ENCODE peak calls at places on chromosomes 2 and 18, in six cellular contexts. One of them, this sample, is unnamed.

GRCh38 chr2:9797681-9798556 is 45.4 kb upstream of the TAF1B start:
- DNase-seq in PC-3: peak
- DNase-seq in brain microvascular endothelial cell: no peak
- DNase-seq in OCI-LY7: no peak
- DNase-seq in colonic mucosa: peak
- DNase-seq in AG10803: no peak
- DNase-seq in this sample: no peak

GRCh38 chr2:64586883-64587481 is 62.9 kb downstream of the AFTPH start:
- DNase-seq in OCI-LY7: peak
- DNase-seq in colonic mucosa: no peak
- DNase-seq in PC-3: peak
- DNase-seq in brain microvascular endothelial cell: peak
- DNase-seq in AG10803: peak
- DNase-seq in this sample: peak

GRCh38 chr2:235255716-235256115 is 238.1 kb upstream of the AGAP1 start:
- DNase-seq in brain microvascular endothelial cell: no peak
- DNase-seq in OCI-LY7: no peak
- DNase-seq in AG10803: peak
- DNase-seq in colonic mucosa: no peak
- DNase-seq in PC-3: no peak
- DNase-seq in this sample: no peak

GRCh38 chr2:207950761-207951114 is 74.6 kb downstream of the PLEKHM3 start:
- DNase-seq in PC-3: no peak
- DNase-seq in OCI-LY7: no peak
- DNase-seq in brain microvascular endothelial cell: no peak
- DNase-seq in colonic mucosa: no peak
- DNase-seq in AG10803: no peak
- DNase-seq in this sample: no peak

GRCh38 chr2:129237966-129238725 is 741.3 kb upstream of the RAB6C start:
- DNase-seq in OCI-LY7: no peak
- DNase-seq in PC-3: no peak
- DNase-seq in AG10803: peak
- DNase-seq in colonic mucosa: no peak
- DNase-seq in brain microvascular endothelial cell: no peak
- DNase-seq in this sample: peak

GRCh38 chr2:48471048-48471474 is 58.9 kb upstream of the STON1 start:
- DNase-seq in colonic mucosa: no peak
- DNase-seq in brain microvascular endothelial cell: peak
- DNase-seq in OCI-LY7: no peak
- DNase-seq in AG10803: peak
- DNase-seq in PC-3: peak
- DNase-seq in this sample: peak

GRCh38 chr2:199458806-199459285 is 1.1 kb upstream of the SATB2 start:
- DNase-seq in AG10803: no peak
- DNase-seq in brain microvascular endothelial cell: no peak
- DNase-seq in colonic mucosa: no peak
- DNase-seq in OCI-LY7: peak
- DNase-seq in PC-3: peak
- DNase-seq in this sample: peak

GRCh38 chr18:11857177-11857887 is 6.1 kb downstream of the CHMP1B start:
- DNase-seq in colonic mucosa: peak
- DNase-seq in AG10803: peak
- DNase-seq in PC-3: peak
- DNase-seq in brain microvascular endothelial cell: peak
- DNase-seq in OCI-LY7: no peak
- DNase-seq in this sample: peak

GRCh38 chr2:46335404-46335965 is 38.3 kb downstream of the EPAS1 start:
- DNase-seq in AG10803: peak
- DNase-seq in colonic mucosa: peak
- DNase-seq in PC-3: no peak
- DNase-seq in OCI-LY7: no peak
- DNase-seq in brain microvascular endothelial cell: peak
- DNase-seq in this sample: peak

GRCh38 chr18:47566809-47567208 is 315.3 kb upstream of the SKOR2 start:
- DNase-seq in OCI-LY7: no peak
- DNase-seq in PC-3: no peak
- DNase-seq in colonic mucosa: no peak
- DNase-seq in brain microvascular endothelial cell: no peak
- DNase-seq in AG10803: no peak
- DNase-seq in this sample: no peak

GRCh38 chr2:38620282-38620977 is 17.7 kb upstream of the HNRNPLL start:
- DNase-seq in PC-3: no peak
- DNase-seq in OCI-LY7: no peak
- DNase-seq in AG10803: peak
- DNase-seq in colonic mucosa: no peak
- DNase-seq in brain microvascular endothelial cell: peak
- DNase-seq in this sample: peak

GRCh38 chr2:241559489-241560180 is 1.1 kb downstream of the BOK start:
- DNase-seq in brain microvascular endothelial cell: peak
- DNase-seq in OCI-LY7: no peak
- DNase-seq in AG10803: peak
- DNase-seq in PC-3: peak
- DNase-seq in colonic mucosa: peak
- DNase-seq in this sample: peak

DNA sequence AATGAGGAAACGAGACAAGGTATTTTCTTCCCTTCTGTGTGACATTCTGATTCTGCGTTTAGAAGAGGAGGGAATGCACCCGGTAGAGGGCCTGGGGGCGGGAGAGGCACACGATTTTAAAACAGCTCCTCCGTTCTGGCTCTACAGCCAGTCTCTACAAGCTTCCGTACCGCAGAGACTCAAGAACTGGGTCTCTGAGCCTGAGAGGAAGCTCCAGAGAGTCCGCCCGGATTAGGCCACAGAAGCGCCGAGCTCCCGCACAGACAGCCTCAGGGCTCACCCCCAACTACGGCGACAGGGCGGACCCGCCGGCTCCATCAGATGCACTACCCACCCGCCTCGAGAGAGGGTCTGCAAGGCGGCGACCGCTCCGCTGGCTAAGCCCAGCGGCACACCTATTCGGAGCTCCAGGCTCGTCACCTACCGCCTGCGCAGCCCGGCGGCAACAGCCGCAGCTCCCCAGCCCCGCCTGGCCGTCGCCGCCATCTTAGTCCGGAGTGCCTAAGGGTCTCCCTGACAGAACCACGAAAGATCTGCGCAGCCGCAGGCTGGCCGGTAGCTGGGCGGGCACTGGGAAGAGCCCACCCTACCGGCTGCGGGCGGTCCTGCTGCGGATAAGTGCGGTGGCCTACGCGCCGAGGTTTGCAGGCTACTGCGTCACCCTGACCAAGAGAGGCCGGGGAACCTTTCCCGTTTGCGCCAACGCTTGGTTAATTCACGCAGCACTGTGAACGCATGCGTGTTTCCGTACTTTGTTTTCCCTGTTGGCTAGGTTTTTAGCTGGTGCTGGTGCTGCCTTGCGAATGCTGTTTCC is at the start of gene NFU1:
- DNase-seq in PC-3: peak
- DNase-seq in colonic mucosa: peak
- DNase-seq in OCI-LY7: peak
- DNase-seq in brain microvascular endothelial cell: peak
- DNase-seq in AG10803: peak
- DNase-seq in this sample: peak
- TF ChIP-seq CTCF in PC-3: peak
- TF ChIP-seq CTCF in colonic mucosa: no peak
- TF ChIP-seq CTCF in OCI-LY7: peak
- TF ChIP-seq CTCF in brain microvascular endothelial cell: peak
- TF ChIP-seq CTCF in AG10803: peak
- TF ChIP-seq CTCF in this sample: peak

GRCh38 chr18:35582899-35583558 is 1.5 kb downstream of the GALNT1 start:
- DNase-seq in OCI-LY7: peak
- DNase-seq in brain microvascular endothelial cell: peak
- DNase-seq in colonic mucosa: no peak
- DNase-seq in PC-3: peak
- DNase-seq in AG10803: no peak
- DNase-seq in this sample: peak
- H3K4me3 ChIP-seq in OCI-LY7: peak
- H3K4me3 ChIP-seq in brain microvascular endothelial cell: peak
- H3K4me3 ChIP-seq in colonic mucosa: no peak
- H3K4me3 ChIP-seq in PC-3: peak
- H3K4me3 ChIP-seq in AG10803: peak
- H3K4me3 ChIP-seq in this sample: peak

GRCh38 chr18:45090526-45091140 is 409.9 kb downstream of the SETBP1 start:
- DNase-seq in brain microvascular endothelial cell: no peak
- DNase-seq in AG10803: no peak
- DNase-seq in PC-3: no peak
- DNase-seq in colonic mucosa: no peak
- DNase-seq in OCI-LY7: no peak
- DNase-seq in this sample: no peak
- TF ChIP-seq CTCF in brain microvascular endothelial cell: no peak
- TF ChIP-seq CTCF in AG10803: no peak
- TF ChIP-seq CTCF in PC-3: no peak
- TF ChIP-seq CTCF in colonic mucosa: no peak
- TF ChIP-seq CTCF in OCI-LY7: no peak
- TF ChIP-seq CTCF in this sample: no peak

GRCh38 chr18:24456549-24456948 is 3.9 kb upstream of the HRH4 start:
- DNase-seq in OCI-LY7: no peak
- DNase-seq in brain microvascular endothelial cell: no peak
- DNase-seq in colonic mucosa: no peak
- DNase-seq in AG10803: no peak
- DNase-seq in PC-3: no peak
- DNase-seq in this sample: no peak
- H3K4me3 ChIP-seq in OCI-LY7: no peak
- H3K4me3 ChIP-seq in brain microvascular endothelial cell: no peak
- H3K4me3 ChIP-seq in colonic mucosa: no peak
- H3K4me3 ChIP-seq in AG10803: no peak
- H3K4me3 ChIP-seq in PC-3: no peak
- H3K4me3 ChIP-seq in this sample: no peak

DNA sequence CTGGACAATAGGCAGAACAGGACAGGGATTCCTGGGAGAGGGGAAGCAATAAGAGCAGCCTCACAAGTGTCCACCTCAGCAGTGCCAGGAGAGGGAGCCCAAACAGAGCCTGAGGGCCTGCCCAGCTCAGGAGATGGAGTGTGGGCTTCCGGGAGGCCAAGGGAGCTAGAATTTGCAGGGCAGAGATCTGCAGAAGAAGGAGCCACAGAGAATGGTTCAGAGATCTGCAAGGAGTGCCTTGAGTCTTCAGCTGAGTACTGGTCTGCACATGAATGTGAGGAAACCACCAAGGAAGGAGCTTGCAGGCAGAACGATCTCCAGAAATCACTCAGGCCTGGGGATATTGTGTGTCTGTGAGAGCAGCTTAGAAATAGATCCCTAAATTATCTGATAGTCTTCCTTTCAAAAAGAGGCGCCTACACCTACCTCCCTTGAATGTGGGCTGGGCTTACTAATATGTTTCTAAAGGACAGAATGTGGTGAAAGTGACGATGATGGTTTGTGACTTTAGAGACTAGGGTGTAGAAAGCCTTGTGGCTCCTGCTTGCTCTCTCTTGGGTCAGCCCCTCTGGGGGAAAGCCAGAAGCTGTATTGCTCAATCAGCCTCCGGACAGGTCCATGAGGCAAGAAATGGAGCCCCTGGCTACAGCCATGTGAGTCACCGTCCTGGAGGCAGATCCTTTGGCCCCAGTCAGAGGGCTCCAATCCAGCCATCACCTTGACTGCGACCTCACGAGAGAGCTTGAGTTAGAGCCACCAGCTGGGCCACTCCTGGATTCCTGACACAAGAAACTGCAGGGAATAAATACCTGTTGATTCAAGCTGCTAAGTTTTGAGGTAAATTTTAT is 7.6 kb upstream of the LPIN1 start:
- DNase-seq in brain microvascular endothelial cell: peak
- DNase-seq in colonic mucosa: peak
- DNase-seq in PC-3: peak
- DNase-seq in AG10803: peak
- DNase-seq in OCI-LY7: peak
- DNase-seq in this sample: peak
- TF ChIP-seq CTCF in brain microvascular endothelial cell: peak
- TF ChIP-seq CTCF in colonic mucosa: peak
- TF ChIP-seq CTCF in PC-3: peak
- TF ChIP-seq CTCF in AG10803: peak
- TF ChIP-seq CTCF in OCI-LY7: peak
- TF ChIP-seq CTCF in this sample: peak

GRCh38 chr2:226189061-226189460 is 610.6 kb downstream of the IRS1 start:
- DNase-seq in brain microvascular endothelial cell: no peak
- DNase-seq in AG10803: no peak
- DNase-seq in colonic mucosa: no peak
- DNase-seq in PC-3: no peak
- DNase-seq in OCI-LY7: no peak
- DNase-seq in this sample: no peak

GRCh38 chr2:226187126-226187525 is 612.5 kb downstream of the IRS1 start:
- DNase-seq in PC-3: no peak
- DNase-seq in brain microvascular endothelial cell: no peak
- DNase-seq in colonic mucosa: no peak
- DNase-seq in AG10803: peak
- DNase-seq in OCI-LY7: no peak
- DNase-seq in this sample: peak

GRCh38 chr2:226185613-226186211 is 613.9 kb downstream of the IRS1 start:
- DNase-seq in OCI-LY7: no peak
- DNase-seq in colonic mucosa: no peak
- DNase-seq in PC-3: peak
- DNase-seq in brain microvascular endothelial cell: peak
- DNase-seq in AG10803: peak
- DNase-seq in this sample: peak

GRCh38 chr2:226184940-226185575 is 614.6 kb downstream of the IRS1 start:
- DNase-seq in PC-3: no peak
- DNase-seq in colonic mucosa: no peak
- DNase-seq in brain microvascular endothelial cell: peak
- DNase-seq in OCI-LY7: no peak
- DNase-seq in AG10803: peak
- DNase-seq in this sample: peak

GRCh38 chr2:226187601-226188000 is 612.0 kb downstream of the IRS1 start:
- DNase-seq in OCI-LY7: no peak
- DNase-seq in AG10803: peak
- DNase-seq in PC-3: no peak
- DNase-seq in brain microvascular endothelial cell: peak
- DNase-seq in colonic mucosa: no peak
- DNase-seq in this sample: peak
- H3K4me3 ChIP-seq in OCI-LY7: no peak
- H3K4me3 ChIP-seq in AG10803: no peak
- H3K4me3 ChIP-seq in PC-3: no peak
- H3K4me3 ChIP-seq in brain microvascular endothelial cell: no peak
- H3K4me3 ChIP-seq in colonic mucosa: no peak
- H3K4me3 ChIP-seq in this sample: no peak

This sample was measured in astrocyte of the spinal cord.